ENCODE peak calls at places on chromosomes 12 and 14, in four cellular contexts. H, J, T and P are unnamed samples.

GRCh38 chr12:105025890-105026289 is 39.8 kb downstream of the NOPCHAP1 start:
- DNase-seq in H (no peak), J (peak; percentile 22), T (no peak), P (peak; percentile 70)

GRCh38 chr14:103684871-103685270 is 30.4 kb downstream of the XRCC3 start:
- DNase-seq in H (no peak), J (no peak), T (no peak), P (no peak)

GRCh38 chr14:94380225-94381148 is 7.9 kb downstream of the SERPINA1 start:
- DNase-seq in H (no peak), J (no peak), T (no peak), P (no peak)

GRCh38 chr14:91038439-91038838 is 22.0 kb downstream of the RPS6KA5 start:
- DNase-seq in H (no peak), J (no peak), T (peak; percentile 8), P (peak; percentile 10)

GRCh38 chr12:54065677-54066076 is 12.0 kb downstream of the HOXC4 start:
- DNase-seq in H (no peak), J (no peak), T (no peak), P (no peak)

GRCh38 chr12:50764116-50764860 is 387 bp downstream of the ATF1 start:
- DNase-seq in H (peak; percentile 72), J (peak; percentile 28), T (peak; percentile 63), P (peak; percentile 44)

GRCh38 chr12:120590741-120591407 is 9.7 kb upstream of the POP5 start:
- DNase-seq in H (no peak), J (no peak), T (no peak), P (no peak)

GRCh38 chr14:64569108-64570045 is 19.6 kb downstream of the PPP1R36 start:
- DNase-seq in H (no peak), J (peak; percentile 71), T (peak; percentile 67), P (peak; percentile 92)

GRCh38 chr12:4272014-4272975 is 1.3 kb upstream of the CCND2 start:
- DNase-seq in H (peak; percentile 72), J (no peak), T (peak; percentile 42), P (peak; percentile 24)

GRCh38 chr14:63343878-63344277 is 25.1 kb upstream of the GPHB5 start:
- DNase-seq in H (no peak), J (no peak), T (no peak), P (no peak)

GRCh38 chr12:9221476-9221875 is 13.3 kb upstream of the PZP start:
- DNase-seq in H (no peak), J (no peak), T (no peak), P (no peak)

GRCh38 chr12:59059401-59059935 is 139.2 kb upstream of the LRIG3 start:
- DNase-seq in H (no peak), J (no peak), T (no peak), P (no peak)

GRCh38 chr12:9674226-9674590 is 4.7 kb downstream of the CLEC2D start:
- DNase-seq in H (no peak), J (no peak), T (no peak), P (no peak)

GRCh38 chr14:105315211-105315721 is 718 bp downstream of the PACS2 start:
- DNase-seq in H (peak; percentile 38), J (no peak), T (peak; percentile 22), P (no peak)

GRCh38 chr12:116604883-116605641 is 45.9 kb downstream of the MAP1LC3B2 start:
- DNase-seq in H (no peak), J (no peak), T (no peak), P (peak; percentile 48)

GRCh38 chr12:95446511-95446910 is 27.4 kb upstream of the METAP2 start:
- DNase-seq in H (peak; percentile 46), J (no peak), T (no peak), P (peak; percentile 6)

GRCh38 chr12:122819209-122819805 is 15.9 kb upstream of the HIP1R start:
- DNase-seq in H (no peak), J (no peak), T (no peak), P (no peak)

GRCh38 chr14:81400202-81400678 is at the start of gene STON2:
- DNase-seq in H (no peak), J (peak; percentile 17), T (no peak), P (peak; percentile 59)

GRCh38 chr12:113270709-113271009 is 49.4 kb downstream of the TPCN1 start:
- DNase-seq in H (no peak), J (no peak), T (no peak), P (no peak)

GRCh38 chr12:116924558-116925453 is 14.1 kb downstream of the FBXW8 start:
- DNase-seq in H (no peak), J (peak; percentile 90), T (peak; percentile 30), P (peak; percentile 66)

GRCh38 chr12:68378859-68379628 is 46.9 kb upstream of the MDM1 start:
- DNase-seq in H (no peak), J (no peak), T (no peak), P (peak; percentile 34)

GRCh38 chr12:4118017-4118510 is 155.5 kb upstream of the CCND2 start:
- DNase-seq in H (no peak), J (peak; percentile 31), T (peak; percentile 8), P (no peak)

GRCh38 chr12:92827836-92828431 is 101.2 kb downstream of the EEA1 start:
- DNase-seq in H (no peak), J (peak; percentile 38), T (no peak), P (peak; percentile 33)

GRCh38 chr14:101980700-101981099 is 16.3 kb downstream of the DYNC1H1 start:
- DNase-seq in H (no peak), J (peak; percentile 99), T (peak; percentile 89), P (peak; percentile 94)

GRCh38 chr14:95361373-95362179 is 41.9 kb upstream of the CLMN start:
- DNase-seq in H (no peak), J (no peak), T (no peak), P (peak; percentile 18)

GRCh38 chr14:77008541-77008940 is 20.0 kb downstream of the IRF2BPL start:
- DNase-seq in H (no peak), J (no peak), T (no peak), P (no peak)

GRCh38 chr12:82647853-82648252 is 38.9 kb upstream of the TMTC2 start:
- DNase-seq in H (no peak), J (no peak), T (no peak), P (no peak)

GRCh38 chr12:53267309-53268008 is 640 bp upstream of the ESPL1 start:
- DNase-seq in H (no peak), J (no peak), T (no peak), P (no peak)

GRCh38 chr12:109716512-109717389 is 3.1 kb downstream of the FAM222A start:
- DNase-seq in H (no peak), J (no peak), T (no peak), P (peak; percentile 43)

GRCh38 chr14:54133896-54134295 is 177.3 kb upstream of the BMP4 start:
- DNase-seq in H (no peak), J (no peak), T (peak; percentile 90), P (no peak)

GRCh38 chr14:105935384-105935783 is 409.0 kb downstream of the TMEM121 start:
- DNase-seq in H (no peak), J (no peak), T (no peak), P (no peak)

GRCh38 chr14:80798211-80798610 is 143.3 kb downstream of the CEP128 start:
- DNase-seq in H (no peak), J (no peak), T (no peak), P (no peak)

GRCh38 chr12:53060064-53060720 is 10.3 kb downstream of the TNS2 start:
- DNase-seq in H (no peak), J (no peak), T (no peak), P (no peak)

GRCh38 chr12:26034371-26035142 is 76.1 kb downstream of the RASSF8 start:
- DNase-seq in H (no peak), J (no peak), T (no peak), P (peak; percentile 52)

GRCh38 chr12:81450920-81451739 is 308.0 kb downstream of the PPFIA2 start:
- DNase-seq in H (peak; percentile 23), J (peak; percentile 9), T (peak; percentile 55), P (peak; percentile 58)